ENCODE peak calls at places on chromosomes 4 and X, in four cellular contexts. I is breast epithelium, R is HTR-8/SVneo, M is left cardiac atrium. T is an unnamed sample.

GRCh38 chr4:169756971-169757574 is 671 bp downstream of the HPF1 start:
- DNase-seq in I (no peak), M (peak; percentile 30), R (no peak), T (no peak)

GRCh38 chr4:42750091-42750490 is 93.2 kb upstream of the ATP8A1 start:
- DNase-seq in I (no peak), M (no peak), R (no peak), T (no peak)

GRCh38 chr4:119550857-119551532 is 77.6 kb downstream of the PDE5A start:
- DNase-seq in I (no peak), M (no peak), R (no peak), T (no peak)

GRCh38 chr4:88533088-88533790 is 9.7 kb upstream of the PYURF start:
- DNase-seq in I (no peak), M (no peak), R (no peak), T (no peak)

GRCh38 chrX:149871940-149872339 is 9.0 kb upstream of the MAGEA8 start:
- DNase-seq in R (no peak), I (no peak), M (no peak), T (peak; percentile 56)

GRCh38 chr4:176438401-176438800 is 118.6 kb downstream of the SPCS3 start:
- DNase-seq in R (no peak), I (no peak), M (no peak), T (no peak)

GRCh38 chrX:639151-639550 is 8.6 kb downstream of the SHOX start:
- DNase-seq in M (no peak), R (no peak), I (no peak), T (no peak)

GRCh38 chr4:124509151-124509550 is 203.4 kb downstream of the ANKRD50 start:
- DNase-seq in M (no peak), R (no peak), I (no peak), T (no peak)

GRCh38 chrX:69153060-69153730 is 12.1 kb downstream of the PJA1 start:
- DNase-seq in M (peak; percentile 44), I (no peak), R (no peak), T (no peak)

GRCh38 chr4:29037501-29037900 is 1682.7 kb upstream of the PCDH7 start:
- DNase-seq in R (no peak), M (no peak), I (no peak), T (no peak)

GRCh38 chrX:14354541-14354940 is 174.8 kb upstream of the GLRA2 start:
- DNase-seq in R (no peak), I (no peak), M (no peak), T (no peak)

GRCh38 chr4:79049840-79050520 is 110.7 kb upstream of the PAQR3 start:
- DNase-seq in I (no peak), M (no peak), R (no peak), T (no peak)

GRCh38 chrX:10017866-10018265 is 50.7 kb downstream of the CLDN34 start:
- DNase-seq in M (no peak), I (peak; percentile 20), R (peak; percentile 64), T (no peak)

GRCh38 chrX:27953161-27953560 is 28.1 kb downstream of the DCAF8L1 start:
- DNase-seq in I (no peak), M (no peak), R (no peak), T (no peak)

GRCh38 chr4:6245246-6246169 is 24.1 kb upstream of the WFS1 start:
- DNase-seq in M (no peak), R (no peak), I (no peak), T (no peak)

GRCh38 chr4:7788687-7789425 is 150.8 kb downstream of the AFAP1 start:
- DNase-seq in M (no peak), I (no peak), R (no peak), T (no peak)

GRCh38 chrX:139932077-139932900 is 564 bp downstream of the ATP11C start:
- DNase-seq in R (no peak), I (no peak), M (peak; percentile 53), T (peak; percentile 43)

GRCh38 chr4:2261110-2261852 is 628 bp downstream of the MXD4 start:
- DNase-seq in I (no peak), R (peak; percentile 30), M (peak; percentile 65), T (peak; percentile 64)

GRCh38 chr4:25578431-25578830 is 77.2 kb upstream of the SLC34A2 start:
- DNase-seq in I (no peak), R (no peak), M (no peak), T (no peak)

GRCh38 chr4:136281307-136281706 is 1251.0 kb downstream of the PCDH18 start:
- DNase-seq in M (no peak), I (no peak), R (no peak), T (no peak)

GRCh38 chrX:131816551-131817136 is 206.5 kb upstream of the STK26 start:
- DNase-seq in R (no peak), M (peak; percentile 80), I (peak; percentile 85), T (peak; percentile 84)

GRCh38 chr4:105895609-105896460 is 564 bp downstream of the NPNT start:
- DNase-seq in R (no peak), M (peak; percentile 31), I (no peak), T (no peak)

GRCh38 chr4:123553733-123554132 is 157.1 kb downstream of the SPRY1 start:
- DNase-seq in R (no peak), I (no peak), M (no peak), T (no peak)